ENCODE peak calls at places on chromosomes 11 and 22, in five cellular contexts. One of them, this sample, is unnamed.
A peak's percentile ranks its signal among the peaks of the same experiment; 100 is the strongest.

GRCh38 chr22:29032584-29032983 is 29.0 kb downstream of the C22orf31 start:
- DNase-seq in Ammon's horn: no peak
- DNase-seq in cardiac fibroblast: peak; percentile 16
- DNase-seq in activated naive CD4-positive, alpha-beta T cell: no peak
- DNase-seq in neural progenitor cell: no peak
- DNase-seq in this sample: no peak

GRCh38 chr11:57324154-57324885 is 432 bp downstream of the TNKS1BP1 start:
- DNase-seq in neural progenitor cell: peak; percentile 88
- DNase-seq in cardiac fibroblast: peak; percentile 40
- DNase-seq in activated naive CD4-positive, alpha-beta T cell: no peak
- DNase-seq in Ammon's horn: no peak
- DNase-seq in this sample: peak; percentile 32

GRCh38 chr22:45170001-45170466 is 6.3 kb downstream of the NUP50 start:
- DNase-seq in Ammon's horn: no peak
- DNase-seq in activated naive CD4-positive, alpha-beta T cell: no peak
- DNase-seq in neural progenitor cell: no peak
- DNase-seq in cardiac fibroblast: no peak
- DNase-seq in this sample: no peak

GRCh38 chr11:116510166-116510565 is 262.6 kb downstream of the BUD13 start:
- DNase-seq in cardiac fibroblast: no peak
- DNase-seq in Ammon's horn: no peak
- DNase-seq in activated naive CD4-positive, alpha-beta T cell: no peak
- DNase-seq in neural progenitor cell: no peak
- DNase-seq in this sample: no peak

GRCh38 chr11:128628686-128629085 is 41.3 kb upstream of the ETS1 start:
- DNase-seq in Ammon's horn: no peak
- DNase-seq in activated naive CD4-positive, alpha-beta T cell: no peak
- DNase-seq in neural progenitor cell: no peak
- DNase-seq in cardiac fibroblast: no peak
- DNase-seq in this sample: no peak

GRCh38 chr22:45341503-45341902 is 31.8 kb downstream of the FAM118A start:
- DNase-seq in neural progenitor cell: no peak
- DNase-seq in Ammon's horn: no peak
- DNase-seq in activated naive CD4-positive, alpha-beta T cell: no peak
- DNase-seq in cardiac fibroblast: no peak
- DNase-seq in this sample: no peak

GRCh38 chr11:83174008-83174407 is 17.1 kb downstream of the PCF11 start:
- DNase-seq in Ammon's horn: no peak
- DNase-seq in activated naive CD4-positive, alpha-beta T cell: no peak
- DNase-seq in cardiac fibroblast: no peak
- DNase-seq in neural progenitor cell: no peak
- DNase-seq in this sample: no peak

GRCh38 chr11:58658553-58659080 is 36.2 kb downstream of the CNTF start:
- DNase-seq in neural progenitor cell: no peak
- DNase-seq in activated naive CD4-positive, alpha-beta T cell: no peak
- DNase-seq in cardiac fibroblast: no peak
- DNase-seq in Ammon's horn: no peak
- DNase-seq in this sample: no peak

GRCh38 chr11:113684558-113684957 is 21.6 kb downstream of the TMPRSS5 start:
- DNase-seq in Ammon's horn: no peak
- DNase-seq in activated naive CD4-positive, alpha-beta T cell: no peak
- DNase-seq in neural progenitor cell: no peak
- DNase-seq in cardiac fibroblast: no peak
- DNase-seq in this sample: no peak

GRCh38 chr22:42039271-42039670 is 31.3 kb downstream of the NAGA start:
- DNase-seq in neural progenitor cell: no peak
- DNase-seq in activated naive CD4-positive, alpha-beta T cell: no peak
- DNase-seq in cardiac fibroblast: no peak
- DNase-seq in Ammon's horn: no peak
- DNase-seq in this sample: no peak

GRCh38 chr11:803770-804598 is 1.0 kb downstream of the PIDD1 start:
- DNase-seq in activated naive CD4-positive, alpha-beta T cell: no peak
- DNase-seq in Ammon's horn: no peak
- DNase-seq in cardiac fibroblast: no peak
- DNase-seq in neural progenitor cell: no peak
- DNase-seq in this sample: no peak

GRCh38 chr22:17260950-17261349 is 41.7 kb upstream of the ADA2 start:
- DNase-seq in activated naive CD4-positive, alpha-beta T cell: no peak
- DNase-seq in Ammon's horn: no peak
- DNase-seq in neural progenitor cell: peak; percentile 45
- DNase-seq in cardiac fibroblast: no peak
- DNase-seq in this sample: no peak

GRCh38 chr22:23408321-23408720 is 171.8 kb downstream of the IGLL1 start:
- DNase-seq in cardiac fibroblast: no peak
- DNase-seq in neural progenitor cell: no peak
- DNase-seq in Ammon's horn: no peak
- DNase-seq in activated naive CD4-positive, alpha-beta T cell: no peak
- DNase-seq in this sample: no peak

GRCh38 chr22:39129746-39130145 is 22.7 kb downstream of the CBX7 start:
- DNase-seq in neural progenitor cell: no peak
- DNase-seq in Ammon's horn: no peak
- DNase-seq in cardiac fibroblast: no peak
- DNase-seq in activated naive CD4-positive, alpha-beta T cell: no peak
- DNase-seq in this sample: no peak

GRCh38 chr22:30031764-30032468 is 48.3 kb upstream of the HORMAD2 start:
- DNase-seq in activated naive CD4-positive, alpha-beta T cell: no peak
- DNase-seq in neural progenitor cell: no peak
- DNase-seq in Ammon's horn: no peak
- DNase-seq in cardiac fibroblast: no peak
- DNase-seq in this sample: no peak

GRCh38 chr22:27715078-27715477 is 86.5 kb downstream of the MN1 start:
- DNase-seq in activated naive CD4-positive, alpha-beta T cell: no peak
- DNase-seq in cardiac fibroblast: no peak
- DNase-seq in Ammon's horn: peak; percentile 93
- DNase-seq in neural progenitor cell: peak; percentile 80
- DNase-seq in this sample: no peak

GRCh38 chr11:21711341-21711740 is 481.5 kb upstream of the ANO5 start:
- DNase-seq in Ammon's horn: no peak
- DNase-seq in activated naive CD4-positive, alpha-beta T cell: no peak
- DNase-seq in cardiac fibroblast: no peak
- DNase-seq in neural progenitor cell: no peak
- DNase-seq in this sample: no peak

GRCh38 chr11:30535818-30536217 is 50.3 kb downstream of the MPPED2 start:
- DNase-seq in neural progenitor cell: no peak
- DNase-seq in Ammon's horn: no peak
- DNase-seq in cardiac fibroblast: no peak
- DNase-seq in activated naive CD4-positive, alpha-beta T cell: no peak
- DNase-seq in this sample: no peak

GRCh38 chr11:15819679-15820286 is 536.6 kb downstream of the SOX6 start:
- DNase-seq in cardiac fibroblast: peak; percentile 63
- DNase-seq in Ammon's horn: peak; percentile 96
- DNase-seq in neural progenitor cell: peak; percentile 74
- DNase-seq in activated naive CD4-positive, alpha-beta T cell: no peak
- DNase-seq in this sample: peak; percentile 47

GRCh38 chr11:109641549-109641948 is 219.6 kb downstream of the C11orf87 start:
- DNase-seq in Ammon's horn: no peak
- DNase-seq in neural progenitor cell: peak; percentile 77
- DNase-seq in activated naive CD4-positive, alpha-beta T cell: no peak
- DNase-seq in cardiac fibroblast: peak; percentile 55
- DNase-seq in this sample: no peak

GRCh38 chr11:59247535-59248227 is 35.0 kb upstream of the MPEG1 start:
- DNase-seq in activated naive CD4-positive, alpha-beta T cell: no peak
- DNase-seq in Ammon's horn: peak; percentile 28
- DNase-seq in cardiac fibroblast: peak; percentile 62
- DNase-seq in neural progenitor cell: no peak
- DNase-seq in this sample: no peak

GRCh38 chr22:25366408-25366807 is 147.0 kb downstream of the CRYBB2 start:
- DNase-seq in neural progenitor cell: no peak
- DNase-seq in Ammon's horn: no peak
- DNase-seq in activated naive CD4-positive, alpha-beta T cell: no peak
- DNase-seq in cardiac fibroblast: no peak
- DNase-seq in this sample: no peak

GRCh38 chr11:128517457-128518230 is 69.7 kb downstream of the ETS1 start:
- DNase-seq in neural progenitor cell: no peak
- DNase-seq in cardiac fibroblast: peak; percentile 79
- DNase-seq in activated naive CD4-positive, alpha-beta T cell: no peak
- DNase-seq in Ammon's horn: no peak
- DNase-seq in this sample: no peak

GRCh38 chr11:15289718-15290117 is 175.0 kb downstream of the INSC start:
- DNase-seq in cardiac fibroblast: no peak
- DNase-seq in Ammon's horn: no peak
- DNase-seq in neural progenitor cell: no peak
- DNase-seq in activated naive CD4-positive, alpha-beta T cell: no peak
- DNase-seq in this sample: no peak

GRCh38 chr11:72833792-72834501 is 19.7 kb downstream of the ATG16L2 start:
- DNase-seq in neural progenitor cell: peak; percentile 53
- DNase-seq in cardiac fibroblast: peak; percentile 34
- DNase-seq in activated naive CD4-positive, alpha-beta T cell: no peak
- DNase-seq in Ammon's horn: peak; percentile 54
- DNase-seq in this sample: no peak

This sample was measured in HAP-1.